ENCODE peak calls at places on chromosomes 6 and 20, in four cellular contexts. K, A, I and N are unnamed samples.
A peak's percentile ranks its signal among the peaks of the same experiment; 100 is the strongest.

GRCh38 chr6:133286765-133287164 is 45.6 kb downstream of the EYA4 start:
- DNase-seq in A (peak; percentile 2), I (no peak), K (no peak), N (no peak)

GRCh38 chr6:22828179-22829062 is 259.1 kb downstream of the HDGFL1 start:
- DNase-seq in A (no peak), I (no peak), K (peak; percentile 39), N (peak; percentile 47)

GRCh38 chr6:67854098-67854497 is 781.0 kb upstream of the ADGRB3 start:
- DNase-seq in I (no peak), K (no peak), A (no peak), N (no peak)

GRCh38 chr6:134819236-134819635 is 130.7 kb downstream of the ALDH8A1 start:
- DNase-seq in I (no peak), K (no peak), A (no peak), N (no peak)

GRCh38 chr20:46970937-46971630 is 76.4 kb downstream of the EYA2 start:
- DNase-seq in I (no peak), K (peak; percentile 21), A (peak; percentile 34), N (peak; percentile 42)

GRCh38 chr20:54474046-54474445 is 1.3 kb upstream of the DOK5 start:
- DNase-seq in I (no peak), K (no peak), A (no peak), N (no peak)

GRCh38 chr6:11434565-11435326 is 102.8 kb upstream of the TMEM170B start:
- DNase-seq in A (no peak), I (no peak), K (peak; percentile 100), N (no peak)

GRCh38 chr20:31717478-31717946 is 5.2 kb downstream of the BCL2L1 start:
- DNase-seq in K (no peak), A (no peak), I (peak; percentile 68), N (no peak)

GRCh38 chr6:17349437-17349836 is 44.0 kb upstream of the CAP2 start:
- DNase-seq in K (peak; percentile 10), I (no peak), A (no peak), N (no peak)

GRCh38 chr20:52191132-52191435 is 495 bp downstream of the ZFP64 start:
- DNase-seq in K (no peak), I (no peak), A (no peak), N (no peak)

GRCh38 chr20:50464026-50464724 is 46.0 kb upstream of the PTPN1 start:
- DNase-seq in A (peak; percentile 75), K (peak; percentile 66), I (no peak), N (peak; percentile 72)

GRCh38 chr6:76886900-76887299 is 576.4 kb downstream of the HTR1B start:
- DNase-seq in K (no peak), A (no peak), I (no peak), N (no peak)

GRCh38 chr6:40395698-40396076 is 191.5 kb downstream of the LRFN2 start:
- DNase-seq in K (no peak), I (no peak), A (no peak), N (no peak)

GRCh38 chr6:18488526-18489270 is 101.5 kb downstream of the RNF144B start:
- DNase-seq in A (no peak), K (no peak), I (no peak), N (no peak)

GRCh38 chr6:30767944-30768301 is 23.6 kb upstream of the IER3 start:
- DNase-seq in I (no peak), K (no peak), A (no peak), N (no peak)

GRCh38 chr6:151656392-151656791 is 151.1 kb upstream of the ESR1 start:
- DNase-seq in K (no peak), I (no peak), A (no peak), N (no peak)

GRCh38 chr20:41232971-41233926 is 84.3 kb downstream of the ZHX3 start:
- DNase-seq in A (no peak), K (no peak), I (no peak), N (no peak)

GRCh38 chr6:122381494-122382083 is 17.9 kb upstream of the HSF2 start:
- DNase-seq in A (peak; percentile 77), I (peak; percentile 7), K (peak; percentile 69), N (peak; percentile 53)

GRCh38 chr6:150880336-150880735 is 14.8 kb downstream of the MTHFD1L start:
- DNase-seq in A (no peak), K (no peak), I (no peak), N (no peak)

GRCh38 chr6:139380611-139381010 is 6.2 kb upstream of the CITED2 start:
- DNase-seq in I (no peak), A (no peak), K (no peak), N (no peak)

GRCh38 chr6:119493980-119494379 is 144.4 kb upstream of the MAN1A1 start:
- DNase-seq in I (no peak), A (no peak), K (peak; percentile 50), N (no peak)

GRCh38 chr20:4320284-4320683 is 304.9 kb upstream of the RNF24 start:
- DNase-seq in I (no peak), A (no peak), K (no peak), N (no peak)

GRCh38 chr6:26104457-26105108 is 17.4 kb downstream of the HFE start:
- DNase-seq in I (no peak), A (peak; percentile 57), K (peak; percentile 90), N (no peak)

GRCh38 chr20:50571466-50571865 is 61.3 kb downstream of the PTPN1 start:
- DNase-seq in A (peak; percentile 52), I (no peak), K (no peak), N (no peak)

GRCh38 chr6:3226422-3227362 is 761 bp downstream of the TUBB2B start:
- DNase-seq in I (no peak), K (no peak), A (peak; percentile 72), N (peak; percentile 55)

GRCh38 chr20:57990396-57990987 is 238.0 kb downstream of the ANKRD60 start:
- DNase-seq in A (no peak), K (no peak), I (no peak), N (no peak)

GRCh38 chr6:147900191-147900830 is 391.8 kb downstream of the SAMD5 start:
- DNase-seq in I (no peak), A (no peak), K (no peak), N (no peak)

GRCh38 chr20:6841128-6841527 is 73.6 kb downstream of the BMP2 start:
- DNase-seq in K (no peak), A (no peak), I (no peak), N (no peak)

GRCh38 chr6:169990095-169991030 is 238.9 kb downstream of the ERMARD start:
- DNase-seq in A (peak; percentile 15), I (no peak), K (no peak), N (no peak)

GRCh38 chr6:109690373-109690739 is 646 bp downstream of the AK9 start:
- DNase-seq in K (peak; percentile 15), I (no peak), A (peak; percentile 45), N (peak; percentile 88)

GRCh38 chr20:23451956-23452487 is 654 bp downstream of the CST11 start:
- DNase-seq in K (no peak), A (no peak), I (no peak), N (no peak)

GRCh38 chr6:91606148-91606901 is 1019.5 kb upstream of the MAP3K7 start:
- DNase-seq in A (no peak), I (no peak), K (no peak), N (no peak)

GRCh38 chr6:44073612-44074382 is 53.5 kb downstream of the MRPL14 start:
- DNase-seq in K (no peak), A (peak; percentile 61), I (no peak), N (no peak)

GRCh38 chr6:56531839-56532595 is 110.7 kb downstream of the DST start:
- DNase-seq in K (no peak), A (no peak), I (no peak), N (no peak)

GRCh38 chr6:21750479-21751018 is 157.0 kb downstream of the SOX4 start:
- DNase-seq in I (no peak), K (no peak), A (no peak), N (no peak)
- TF ChIP-seq ETV6 in I (no peak), K (no peak), A (no peak), N (no peak)

GRCh38 chr6:36797055-36797454 is 42.2 kb downstream of the CPNE5 start:
- DNase-seq in A (no peak), I (no peak), K (no peak), N (no peak)

GRCh38 chr6:36794704-36795065 is 44.6 kb downstream of the CPNE5 start:
- DNase-seq in I (no peak), K (no peak), A (no peak), N (no peak)

GRCh38 chr6:36797653-36798052 is 41.6 kb downstream of the CPNE5 start:
- DNase-seq in I (no peak), K (no peak), A (no peak), N (no peak)

GRCh38 chr6:36800223-36801095 is 38.8 kb downstream of the CPNE5 start:
- DNase-seq in I (no peak), K (no peak), A (no peak), N (no peak)

DNA sequence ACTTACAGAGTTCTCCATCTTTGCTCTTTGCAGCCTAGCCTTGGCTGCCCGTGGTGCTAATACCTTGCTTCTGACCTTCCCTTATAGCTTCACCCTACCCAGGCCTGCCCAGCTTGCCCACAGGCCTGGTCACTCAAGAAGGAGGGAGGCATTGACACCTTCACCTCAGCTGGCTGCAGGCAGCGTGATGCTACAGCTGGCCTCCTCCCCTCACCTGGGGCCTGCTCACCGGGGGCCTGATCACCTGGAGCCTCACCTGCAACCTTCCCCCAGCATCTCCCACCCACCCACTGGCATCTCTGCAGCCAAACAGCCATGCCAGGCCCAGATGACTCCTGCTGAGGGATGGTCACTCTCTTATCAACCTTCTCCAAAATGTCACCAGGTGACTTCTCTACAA is 40.4 kb downstream of the CPNE5 start:
- DNase-seq in A (no peak), I (no peak), K (no peak), N (no peak)
- TF ChIP-seq ETV6 in A (no peak), I (no peak), K (no peak), N (no peak)

DNA sequence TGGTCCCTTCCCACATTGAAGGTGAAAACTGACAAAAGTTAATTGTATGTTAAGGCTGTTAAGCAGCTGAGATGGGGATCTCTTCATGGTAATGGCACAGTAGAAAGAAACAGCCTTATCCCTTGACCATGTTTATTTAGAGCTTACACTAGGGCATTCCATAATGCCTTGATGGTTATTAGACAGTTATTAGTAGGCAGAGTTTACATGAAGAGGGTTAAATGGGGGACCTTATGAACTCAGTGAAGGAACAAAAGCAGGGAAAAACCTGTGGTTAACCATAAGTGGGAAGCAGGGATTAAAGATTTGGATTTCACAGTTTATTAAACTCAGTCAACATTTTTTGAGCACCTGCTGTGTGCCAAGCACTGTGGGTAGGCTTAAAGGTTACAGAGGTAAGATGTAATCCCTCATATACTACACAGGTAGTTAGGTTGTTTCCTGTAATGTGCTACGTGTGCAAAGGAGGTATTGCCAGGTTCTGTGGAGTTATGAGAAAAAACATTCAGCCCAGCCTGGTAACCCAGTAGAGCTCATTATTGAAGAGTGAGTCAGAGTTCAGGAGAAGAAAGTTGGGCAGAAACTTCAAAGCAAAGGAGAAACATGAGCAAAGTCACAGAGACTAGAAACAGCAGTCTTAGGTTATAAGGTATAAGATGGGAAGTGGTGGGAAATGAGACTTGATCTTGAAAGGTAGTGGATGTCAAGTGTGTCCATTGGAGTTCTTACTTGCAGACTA is 32.3 kb upstream of the GNRH2 start:
- DNase-seq in A (no peak), K (no peak), I (no peak), N (no peak)
- TF ChIP-seq ETV6 in A (no peak), K (no peak), I (no peak), N (no peak)

GRCh38 chr20:44054849-44055248 is 132.1 kb downstream of the JPH2 start:
- DNase-seq in A (no peak), K (no peak), I (no peak), N (no peak)

GRCh38 chr20:44053046-44053445 is 133.9 kb downstream of the JPH2 start:
- DNase-seq in A (no peak), K (no peak), I (no peak), N (no peak)

GRCh38 chr20:44057698-44058675 is 129.0 kb downstream of the JPH2 start:
- DNase-seq in I (no peak), A (no peak), K (no peak), N (no peak)

GRCh38 chr20:44054118-44054517 is 132.9 kb downstream of the JPH2 start:
- DNase-seq in I (no peak), A (no peak), K (no peak), N (no peak)

GRCh38 chr20:44056010-44056698 is 130.8 kb downstream of the JPH2 start:
- DNase-seq in I (no peak), A (peak; percentile 15), K (peak; percentile 61), N (peak; percentile 70)
- TF ChIP-seq ETV6 in I (no peak), A (no peak), K (no peak), N (no peak)